ENCODE peak calls at places on chromosomes 7 and 10, in eight cellular contexts. F is AML-193; L is activated CD4-positive, alpha-beta T cell treated with anti-CD3 and anti-CD28 coated beads for 24 hours; V is smooth muscle cell of the brain vasculature; P is neural crest cell; E is dorsolateral prefrontal cortex; K is psoas muscle; J is EH. Y is an unnamed sample.

GRCh38 chr7:75688200-75689136 is 50.3 kb downstream of the HIP1 start:
- DNase-seq in F (no peak), L (no peak), V (no peak), P (no peak), E (peak), K (peak), J (no peak), Y (peak)

GRCh38 chr10:104650072-104650471 is 9.0 kb downstream of the SORCS3 start:
- DNase-seq in F (peak), L (no peak), V (no peak), P (no peak), E (no peak), K (no peak), J (no peak), Y (no peak)

GRCh38 chr7:40865441-40866233 is 730.8 kb downstream of the SUGCT start:
- DNase-seq in F (no peak), L (no peak), V (no peak), P (no peak), E (no peak), K (no peak), J (no peak), Y (no peak)

GRCh38 chr7:51950811-51951210 is 634.2 kb upstream of the COBL start:
- DNase-seq in F (no peak), L (no peak), V (no peak), P (no peak), E (no peak), K (no peak), J (no peak), Y (peak)

GRCh38 chr10:24885551-24885950 is 66.9 kb downstream of the PRTFDC1 start:
- DNase-seq in F (no peak), L (no peak), V (no peak), P (no peak), E (no peak), K (no peak), J (no peak), Y (no peak)

GRCh38 chr10:133353202-133353959 is 4.4 kb downstream of the FUOM start:
- DNase-seq in F (no peak), L (no peak), V (no peak), P (no peak), E (no peak), K (no peak), J (no peak), Y (no peak)

GRCh38 chr10:14820010-14820774 is 17.6 kb downstream of the CDNF start:
- DNase-seq in F (no peak), L (no peak), V (no peak), P (no peak), E (no peak), K (no peak), J (peak), Y (no peak)

GRCh38 chr10:95477175-95477520 is 84.0 kb downstream of the SORBS1 start:
- DNase-seq in F (no peak), L (no peak), V (no peak), P (no peak), E (no peak), K (no peak), J (no peak), Y (no peak)

GRCh38 chr10:71989658-71990454 is 25.7 kb downstream of the CHST3 start:
- DNase-seq in F (no peak), L (no peak), V (no peak), P (no peak), E (no peak), K (no peak), J (peak), Y (no peak)

GRCh38 chr10:111455776-111456426 is 379.1 kb downstream of the ADRA2A start:
- DNase-seq in F (no peak), L (no peak), V (no peak), P (no peak), E (no peak), K (no peak), J (no peak), Y (no peak)

GRCh38 chr7:129923709-129924108 is 29.1 kb downstream of the UBE2H start:
- DNase-seq in F (no peak), L (no peak), V (peak), P (no peak), E (no peak), K (no peak), J (peak), Y (no peak)

GRCh38 chr10:75145590-75145989 is 34.1 kb downstream of the SAMD8 start:
- DNase-seq in F (no peak), L (no peak), V (no peak), P (no peak), E (no peak), K (no peak), J (no peak), Y (no peak)

GRCh38 chr7:23971031-23971430 is 261.0 kb downstream of the STK31 start:
- DNase-seq in F (no peak), L (no peak), V (no peak), P (no peak), E (no peak), K (no peak), J (peak), Y (no peak)